ENCODE peak calls at places on chromosomes 5 and 9, in seven cellular contexts. O is HFFc6; D is stimulated activated CD8-positive, alpha-beta memory T cell treated with anti-CD3 and anti-CD28 coated beads, Interleukin-4, amount 100 ng/mL, for 1 hour; K is neural progenitor cell; Z is epithelial cell of esophagus; J is GM12865; V is H1. Q is an unnamed sample.

GRCh38 chr5:360277-361027 is 38.9 kb downstream of the AHRR start:
- DNase-seq in O (no peak), D (no peak), K (no peak), Z (no peak), J (no peak), V (no peak), Q (no peak)

GRCh38 chr5:159033351-159033657 is 66.4 kb downstream of the EBF1 start:
- DNase-seq in O (no peak), D (no peak), K (no peak), Z (no peak), J (no peak), V (no peak), Q (no peak)

GRCh38 chr9:113317777-113318176 is 14.6 kb upstream of the RNF183 start:
- DNase-seq in O (no peak), D (no peak), K (no peak), Z (no peak), J (no peak), V (no peak), Q (no peak)

GRCh38 chr5:180844432-180844831 is 16.6 kb downstream of the ZFP62 start:
- DNase-seq in O (no peak), D (no peak), K (no peak), Z (no peak), J (no peak), V (no peak), Q (no peak)

GRCh38 chr9:90981726-90982125 is 180.1 kb downstream of the SYK start:
- DNase-seq in O (no peak), D (no peak), K (no peak), Z (no peak), J (no peak), V (no peak), Q (no peak)

GRCh38 chr5:134982230-134982629 is 14.5 kb downstream of the CATSPER3 start:
- DNase-seq in O (no peak), D (no peak), K (no peak), Z (no peak), J (no peak), V (no peak), Q (no peak)

GRCh38 chr5:133420440-133421301 is 191.7 kb downstream of the FSTL4 start:
- DNase-seq in O (no peak), D (no peak), K (no peak), Z (no peak), J (no peak), V (peak), Q (no peak)

GRCh38 chr9:95506692-95507455 is 9.9 kb downstream of the PTCH1 start:
- DNase-seq in O (peak), D (peak), K (peak), Z (peak), J (peak), V (peak), Q (no peak)

GRCh38 chr5:132260714-132261615 is 3.5 kb downstream of the PDLIM4 start:
- DNase-seq in O (peak), D (no peak), K (no peak), Z (peak), J (peak), V (peak), Q (no peak)

GRCh38 chr9:21710792-21711191 is 91.6 kb upstream of the MTAP start:
- DNase-seq in O (no peak), D (no peak), K (no peak), Z (peak), J (peak), V (no peak), Q (no peak)